ENCODE peak calls at places on chromosomes 13 and 19, in ten cellular contexts. Z is OCI-LY7, A is A172, L is Peyer's patch, H is NCI-H187, N is T-cell, U is H54, E is cortex of kidney, F is iris pigment epithelial cell, I is posterior cingulate gyrus. C is an unnamed sample.

GRCh38 chr13:87820221-87820620 is 149.1 kb downstream of the SLITRK5 start:
- DNase-seq in Z (no peak), A (no peak), L (no peak), H (no peak), N (no peak), U (no peak), E (no peak), F (no peak), I (no peak), C (no peak)

GRCh38 chr19:4059493-4059880 is 7.2 kb downstream of the ZBTB7A start:
- DNase-seq in Z (no peak), A (no peak), L (no peak), H (no peak), N (no peak), U (no peak), E (no peak), F (no peak), I (no peak), C (no peak)

GRCh38 chr13:102039264-102039663 is 362.6 kb downstream of the FGF14 start:
- DNase-seq in Z (no peak), A (no peak), L (no peak), H (peak), N (no peak), U (no peak), E (no peak), F (no peak), I (no peak), C (no peak)

GRCh38 chr19:52653161-52653560 is 15.0 kb upstream of the ZNF83 start:
- DNase-seq in Z (no peak), A (no peak), L (no peak), H (no peak), N (no peak), U (no peak), E (no peak), F (no peak), I (no peak), C (no peak)

GRCh38 chr13:106602178-106602577 is 34.2 kb upstream of the ARGLU1 start:
- DNase-seq in Z (no peak), A (no peak), L (no peak), H (peak), N (no peak), U (no peak), E (no peak), F (no peak), I (no peak), C (no peak)

GRCh38 chr13:62327367-62327766 is 911.7 kb upstream of the PCDH20 start:
- DNase-seq in Z (no peak), A (no peak), L (no peak), H (no peak), N (no peak), U (no peak), E (no peak), F (no peak), I (no peak), C (no peak)

GRCh38 chr13:24273926-24274325 is 35.5 kb upstream of the C1QTNF9 start:
- DNase-seq in Z (no peak), A (no peak), L (no peak), H (no peak), N (no peak), U (no peak), E (no peak), F (no peak), I (no peak), C (no peak)

GRCh38 chr13:85367887-85368286 is 431.3 kb downstream of the SLITRK6 start:
- DNase-seq in Z (no peak), A (peak), L (no peak), H (no peak), N (no peak), U (no peak), E (no peak), F (peak), I (no peak), C (no peak)

GRCh38 chr13:81379183-81379582 is 1038.3 kb upstream of the SPRY2 start:
- DNase-seq in Z (no peak), A (no peak), L (no peak), H (no peak), N (no peak), U (no peak), E (no peak), F (no peak), I (no peak), C (no peak)

GRCh38 chr19:47130589-47131168 is at the start of gene SAE1:
- DNase-seq in Z (peak), A (peak), L (peak), H (peak), N (peak), U (peak), E (peak), F (peak), I (peak), C (peak)

GRCh38 chr13:99357149-99357596 is 50.0 kb upstream of the GPR183 start:
- DNase-seq in Z (no peak), A (peak), L (no peak), H (no peak), N (peak), U (peak), E (no peak), F (peak), I (no peak), C (no peak)

GRCh38 chr19:30361721-30362120 is 10.5 kb upstream of the ZNF536 start:
- DNase-seq in Z (no peak), A (no peak), L (no peak), H (no peak), N (no peak), U (no peak), E (no peak), F (no peak), I (no peak), C (no peak)

GRCh38 chr19:40571831-40572495 is 4.7 kb upstream of the SHKBP1 start:
- DNase-seq in Z (no peak), A (no peak), L (no peak), H (no peak), N (no peak), U (no peak), E (no peak), F (no peak), I (no peak), C (no peak)

GRCh38 chr13:111472083-111472482 is 151.6 kb downstream of the TEX29 start:
- DNase-seq in Z (no peak), A (no peak), L (no peak), H (no peak), N (no peak), U (no peak), E (no peak), F (no peak), I (no peak), C (no peak)

GRCh38 chr19:29664753-29665214 is 477 bp upstream of the PLEKHF1 start:
- DNase-seq in Z (no peak), A (no peak), L (no peak), H (no peak), N (no peak), U (no peak), E (no peak), F (no peak), I (no peak), C (no peak)

GRCh38 chr13:62014299-62014698 is 598.6 kb upstream of the PCDH20 start:
- DNase-seq in Z (peak), A (peak), L (no peak), H (no peak), N (no peak), U (no peak), E (no peak), F (peak), I (no peak), C (no peak)

GRCh38 chr19:16420781-16421386 is 50.9 kb downstream of the EPS15L1 start:
- DNase-seq in Z (no peak), A (no peak), L (no peak), H (no peak), N (no peak), U (no peak), E (no peak), F (no peak), I (no peak), C (no peak)

GRCh38 chr19:48381178-48381950 is 10.0 kb downstream of the KDELR1 start:
- DNase-seq in Z (no peak), A (no peak), L (no peak), H (no peak), N (no peak), U (no peak), E (no peak), F (no peak), I (no peak), C (no peak)

GRCh38 chr19:3190921-3191805 is 5.4 kb downstream of the NCLN start:
- DNase-seq in Z (no peak), A (no peak), L (no peak), H (no peak), N (no peak), U (no peak), E (no peak), F (no peak), I (no peak), C (no peak)

GRCh38 chr19:23996549-23996948 is 81.9 kb downstream of the ZNF726 start:
- DNase-seq in Z (peak), A (peak), L (no peak), H (no peak), N (no peak), U (peak), E (no peak), F (peak), I (no peak), C (no peak)

GRCh38 chr19:30665449-30665848 is 293.3 kb downstream of the ZNF536 start:
- DNase-seq in Z (no peak), A (no peak), L (no peak), H (no peak), N (no peak), U (no peak), E (no peak), F (no peak), I (no peak), C (no peak)

GRCh38 chr19:48719263-48720171 is at the start of gene MAMSTR:
- DNase-seq in Z (no peak), A (no peak), L (no peak), H (no peak), N (no peak), U (no peak), E (no peak), F (no peak), I (no peak), C (no peak)

GRCh38 chr13:106083620-106084350 is 451.7 kb downstream of the EFNB2 start:
- DNase-seq in Z (no peak), A (peak), L (no peak), H (no peak), N (no peak), U (peak), E (no peak), F (peak), I (no peak), C (no peak)

GRCh38 chr19:3404324-3405260 is 38.2 kb downstream of the NFIC start:
- DNase-seq in Z (no peak), A (peak), L (no peak), H (no peak), N (no peak), U (no peak), E (no peak), F (peak), I (peak), C (peak)

GRCh38 chr13:33283195-33283910 is 2.2 kb downstream of the STARD13 start:
- DNase-seq in Z (no peak), A (no peak), L (no peak), H (no peak), N (no peak), U (no peak), E (no peak), F (no peak), I (no peak), C (no peak)

GRCh38 chr19:56671613-56671994 is at the start of gene ZNF835:
- DNase-seq in Z (no peak), A (no peak), L (peak), H (no peak), N (peak), U (no peak), E (no peak), F (peak), I (peak), C (peak)

GRCh38 chr13:97743946-97744345 is 209.5 kb upstream of the IPO5 start:
- DNase-seq in Z (no peak), A (no peak), L (no peak), H (no peak), N (no peak), U (no peak), E (no peak), F (peak), I (no peak), C (no peak)

GRCh38 chr13:105365831-105366230 is 1169.6 kb downstream of the EFNB2 start:
- DNase-seq in Z (no peak), A (no peak), L (no peak), H (no peak), N (no peak), U (no peak), E (no peak), F (no peak), I (no peak), C (no peak)

GRCh38 chr13:45851171-45851889 is at the start of gene SIAH3:
- DNase-seq in Z (no peak), A (no peak), L (peak), H (no peak), N (peak), U (no peak), E (no peak), F (peak), I (no peak), C (no peak)

GRCh38 chr19:42596391-42597071 is 1.8 kb upstream of the CEACAM8 start:
- DNase-seq in Z (peak), A (peak), L (peak), H (no peak), N (peak), U (peak), E (no peak), F (peak), I (no peak), C (no peak)

GRCh38 chr19:37519890-37520289 is 13.2 kb downstream of the ZNF793 start:
- DNase-seq in Z (no peak), A (peak), L (no peak), H (no peak), N (no peak), U (peak), E (no peak), F (peak), I (no peak), C (no peak)

GRCh38 chr13:22049384-22049783 is 378.5 kb downstream of the FGF9 start:
- DNase-seq in Z (no peak), A (no peak), L (no peak), H (peak), N (no peak), U (no peak), E (no peak), F (no peak), I (no peak), C (no peak)

GRCh38 chr19:16969127-16969526 is 57.5 kb downstream of the CPAMD8 start:
- DNase-seq in Z (peak), A (no peak), L (no peak), H (no peak), N (no peak), U (no peak), E (no peak), F (peak), I (no peak), C (peak)

GRCh38 chr13:109208522-109208921 is 577.9 kb downstream of the IRS2 start:
- DNase-seq in Z (no peak), A (no peak), L (no peak), H (no peak), N (no peak), U (no peak), E (no peak), F (no peak), I (no peak), C (no peak)

GRCh38 chr13:71285700-71286099 is 581.3 kb downstream of the DACH1 start:
- DNase-seq in Z (no peak), A (no peak), L (no peak), H (no peak), N (no peak), U (no peak), E (no peak), F (no peak), I (no peak), C (no peak)